ENCODE peak calls at places on chromosomes 13 and 19, in eight cellular contexts. One of them, this sample, is unnamed.
A peak's percentile ranks its signal among the peaks of the same experiment; 100 is the strongest.

GRCh38 chr19:13130886-13131490 is 12.9 kb downstream of the NACC1 start:
- DNase-seq in WERI-Rb-1: no peak
- DNase-seq in progenitor cell of endocrine pancreas: no peak
- DNase-seq in AG10803: no peak
- DNase-seq in brain microvascular endothelial cell: no peak
- DNase-seq in heart right ventricle: no peak
- DNase-seq in astrocyte of the spinal cord: no peak
- DNase-seq in fibroblast of pulmonary artery: no peak
- DNase-seq in this sample: no peak

GRCh38 chr13:99985886-99986527 is 4.4 kb downstream of the ZIC2 start:
- DNase-seq in astrocyte of the spinal cord: peak; percentile 43
- DNase-seq in WERI-Rb-1: peak; percentile 4
- DNase-seq in fibroblast of pulmonary artery: no peak
- DNase-seq in progenitor cell of endocrine pancreas: no peak
- DNase-seq in AG10803: no peak
- DNase-seq in brain microvascular endothelial cell: no peak
- DNase-seq in heart right ventricle: no peak
- DNase-seq in this sample: no peak

GRCh38 chr13:90498096-90498495 is 849.4 kb upstream of the MIR17HG start:
- DNase-seq in AG10803: no peak
- DNase-seq in fibroblast of pulmonary artery: no peak
- DNase-seq in astrocyte of the spinal cord: no peak
- DNase-seq in brain microvascular endothelial cell: no peak
- DNase-seq in heart right ventricle: no peak
- DNase-seq in progenitor cell of endocrine pancreas: no peak
- DNase-seq in WERI-Rb-1: no peak
- DNase-seq in this sample: no peak

GRCh38 chr13:55517312-55517711 is 1623.4 kb upstream of the PRR20A start:
- DNase-seq in brain microvascular endothelial cell: no peak
- DNase-seq in WERI-Rb-1: peak; percentile 14
- DNase-seq in progenitor cell of endocrine pancreas: no peak
- DNase-seq in astrocyte of the spinal cord: no peak
- DNase-seq in fibroblast of pulmonary artery: no peak
- DNase-seq in AG10803: no peak
- DNase-seq in heart right ventricle: no peak
- DNase-seq in this sample: no peak

GRCh38 chr19:31517466-31518180 is 168.4 kb upstream of the TSHZ3 start:
- DNase-seq in heart right ventricle: no peak
- DNase-seq in AG10803: no peak
- DNase-seq in astrocyte of the spinal cord: no peak
- DNase-seq in progenitor cell of endocrine pancreas: no peak
- DNase-seq in WERI-Rb-1: no peak
- DNase-seq in brain microvascular endothelial cell: no peak
- DNase-seq in fibroblast of pulmonary artery: no peak
- DNase-seq in this sample: no peak

GRCh38 chr19:49057636-49058234 is at the start of gene CGB7:
- DNase-seq in astrocyte of the spinal cord: peak; percentile 59
- DNase-seq in heart right ventricle: peak; percentile 80
- DNase-seq in fibroblast of pulmonary artery: peak; percentile 47
- DNase-seq in WERI-Rb-1: no peak
- DNase-seq in AG10803: peak; percentile 56
- DNase-seq in progenitor cell of endocrine pancreas: peak; percentile 53
- DNase-seq in brain microvascular endothelial cell: peak; percentile 29
- DNase-seq in this sample: peak; percentile 89

GRCh38 chr13:39952244-39953233 is 297.1 kb downstream of the COG6 start:
- DNase-seq in WERI-Rb-1: no peak
- DNase-seq in fibroblast of pulmonary artery: peak; percentile 70
- DNase-seq in progenitor cell of endocrine pancreas: no peak
- DNase-seq in astrocyte of the spinal cord: peak; percentile 49
- DNase-seq in heart right ventricle: no peak
- DNase-seq in AG10803: peak; percentile 43
- DNase-seq in brain microvascular endothelial cell: peak; percentile 64
- DNase-seq in this sample: no peak

GRCh38 chr19:33412617-33413425 is 39.3 kb downstream of the CEBPG start:
- DNase-seq in brain microvascular endothelial cell: no peak
- DNase-seq in heart right ventricle: no peak
- DNase-seq in AG10803: no peak
- DNase-seq in WERI-Rb-1: no peak
- DNase-seq in astrocyte of the spinal cord: no peak
- DNase-seq in fibroblast of pulmonary artery: no peak
- DNase-seq in progenitor cell of endocrine pancreas: no peak
- DNase-seq in this sample: no peak

GRCh38 chr19:33407140-33407551 is 33.6 kb downstream of the CEBPG start:
- DNase-seq in fibroblast of pulmonary artery: no peak
- DNase-seq in AG10803: no peak
- DNase-seq in WERI-Rb-1: no peak
- DNase-seq in heart right ventricle: no peak
- DNase-seq in progenitor cell of endocrine pancreas: no peak
- DNase-seq in brain microvascular endothelial cell: no peak
- DNase-seq in astrocyte of the spinal cord: no peak
- DNase-seq in this sample: no peak

GRCh38 chr19:48629599-48630288 is 7.4 kb downstream of the DBP start:
- DNase-seq in WERI-Rb-1: no peak
- DNase-seq in astrocyte of the spinal cord: no peak
- DNase-seq in brain microvascular endothelial cell: peak; percentile 56
- DNase-seq in fibroblast of pulmonary artery: peak; percentile 78
- DNase-seq in heart right ventricle: peak; percentile 62
- DNase-seq in AG10803: no peak
- DNase-seq in progenitor cell of endocrine pancreas: no peak
- DNase-seq in this sample: peak; percentile 75

GRCh38 chr13:113840541-113841354 is 23.1 kb downstream of the GAS6 start:
- DNase-seq in WERI-Rb-1: no peak
- DNase-seq in astrocyte of the spinal cord: no peak
- DNase-seq in brain microvascular endothelial cell: no peak
- DNase-seq in progenitor cell of endocrine pancreas: no peak
- DNase-seq in fibroblast of pulmonary artery: no peak
- DNase-seq in AG10803: no peak
- DNase-seq in heart right ventricle: no peak
- DNase-seq in this sample: no peak

GRCh38 chr13:38013676-38014075 is 144.1 kb upstream of the TRPC4 start:
- DNase-seq in AG10803: no peak
- DNase-seq in WERI-Rb-1: no peak
- DNase-seq in fibroblast of pulmonary artery: no peak
- DNase-seq in heart right ventricle: no peak
- DNase-seq in progenitor cell of endocrine pancreas: no peak
- DNase-seq in brain microvascular endothelial cell: no peak
- DNase-seq in astrocyte of the spinal cord: no peak
- DNase-seq in this sample: no peak

GRCh38 chr19:32748497-32748896 is 28.9 kb downstream of the TDRD12 start:
- DNase-seq in fibroblast of pulmonary artery: no peak
- DNase-seq in WERI-Rb-1: peak; percentile 43
- DNase-seq in progenitor cell of endocrine pancreas: no peak
- DNase-seq in AG10803: no peak
- DNase-seq in astrocyte of the spinal cord: no peak
- DNase-seq in brain microvascular endothelial cell: no peak
- DNase-seq in heart right ventricle: no peak
- DNase-seq in this sample: no peak

GRCh38 chr13:26831336-26831908 is 70.8 kb upstream of the GPR12 start:
- DNase-seq in brain microvascular endothelial cell: no peak
- DNase-seq in heart right ventricle: no peak
- DNase-seq in fibroblast of pulmonary artery: no peak
- DNase-seq in WERI-Rb-1: no peak
- DNase-seq in AG10803: no peak
- DNase-seq in astrocyte of the spinal cord: no peak
- DNase-seq in progenitor cell of endocrine pancreas: no peak
- DNase-seq in this sample: no peak

GRCh38 chr13:25725104-25725503 is 326.7 kb downstream of the SHISA2 start:
- DNase-seq in AG10803: no peak
- DNase-seq in brain microvascular endothelial cell: no peak
- DNase-seq in heart right ventricle: no peak
- DNase-seq in WERI-Rb-1: no peak
- DNase-seq in progenitor cell of endocrine pancreas: no peak
- DNase-seq in fibroblast of pulmonary artery: no peak
- DNase-seq in astrocyte of the spinal cord: no peak
- DNase-seq in this sample: no peak
- TF ChIP-seq CTCF in AG10803: no peak
- TF ChIP-seq CTCF in brain microvascular endothelial cell: peak; percentile 26
- TF ChIP-seq CTCF in heart right ventricle: no peak
- TF ChIP-seq CTCF in WERI-Rb-1: no peak
- TF ChIP-seq CTCF in progenitor cell of endocrine pancreas: no peak
- TF ChIP-seq CTCF in fibroblast of pulmonary artery: no peak
- TF ChIP-seq CTCF in astrocyte of the spinal cord: no peak
- TF ChIP-seq CTCF in this sample: no peak

DNA sequence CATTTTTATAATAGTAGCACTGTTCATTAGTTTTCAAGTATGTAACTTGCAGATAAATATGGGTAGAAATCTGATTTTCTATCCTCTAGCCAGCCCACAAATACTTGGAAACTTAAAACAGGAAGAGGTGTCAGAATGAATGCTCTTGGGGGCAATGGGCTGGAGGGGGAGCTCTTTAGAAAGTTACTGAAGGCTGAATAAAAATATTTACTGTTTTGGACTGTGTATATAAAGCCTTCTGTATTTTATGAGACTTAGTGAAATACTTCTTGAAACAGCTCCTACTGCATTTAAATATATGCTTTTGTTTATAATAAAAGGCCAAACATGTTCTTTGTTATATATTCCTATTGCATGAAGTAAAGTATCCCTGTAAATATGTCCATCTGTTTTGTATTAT is 138.8 kb downstream of the RGCC start:
- DNase-seq in heart right ventricle: no peak
- DNase-seq in fibroblast of pulmonary artery: peak; percentile 56
- DNase-seq in astrocyte of the spinal cord: no peak
- DNase-seq in WERI-Rb-1: no peak
- DNase-seq in brain microvascular endothelial cell: no peak
- DNase-seq in AG10803: no peak
- DNase-seq in progenitor cell of endocrine pancreas: no peak
- DNase-seq in this sample: no peak
- TF ChIP-seq CTCF in heart right ventricle: no peak
- TF ChIP-seq CTCF in fibroblast of pulmonary artery: peak; percentile 40
- TF ChIP-seq CTCF in astrocyte of the spinal cord: peak; percentile 19
- TF ChIP-seq CTCF in WERI-Rb-1: no peak
- TF ChIP-seq CTCF in brain microvascular endothelial cell: peak; percentile 43
- TF ChIP-seq CTCF in AG10803: peak; percentile 31
- TF ChIP-seq CTCF in progenitor cell of endocrine pancreas: no peak
- TF ChIP-seq CTCF in this sample: no peak

GRCh38 chr13:51624207-51624606 is 39.9 kb downstream of the WDFY2 start:
- DNase-seq in heart right ventricle: no peak
- DNase-seq in WERI-Rb-1: no peak
- DNase-seq in brain microvascular endothelial cell: no peak
- DNase-seq in progenitor cell of endocrine pancreas: no peak
- DNase-seq in AG10803: no peak
- DNase-seq in fibroblast of pulmonary artery: no peak
- DNase-seq in astrocyte of the spinal cord: no peak
- DNase-seq in this sample: no peak

GRCh38 chr13:51619614-51620013 is 35.4 kb downstream of the WDFY2 start:
- DNase-seq in brain microvascular endothelial cell: peak; percentile 55
- DNase-seq in WERI-Rb-1: no peak
- DNase-seq in fibroblast of pulmonary artery: peak; percentile 50
- DNase-seq in heart right ventricle: no peak
- DNase-seq in astrocyte of the spinal cord: peak; percentile 73
- DNase-seq in progenitor cell of endocrine pancreas: no peak
- DNase-seq in AG10803: peak; percentile 78
- DNase-seq in this sample: no peak

GRCh38 chr13:51623473-51623872 is 39.2 kb downstream of the WDFY2 start:
- DNase-seq in WERI-Rb-1: no peak
- DNase-seq in brain microvascular endothelial cell: no peak
- DNase-seq in astrocyte of the spinal cord: no peak
- DNase-seq in fibroblast of pulmonary artery: no peak
- DNase-seq in heart right ventricle: no peak
- DNase-seq in progenitor cell of endocrine pancreas: no peak
- DNase-seq in AG10803: peak; percentile 80
- DNase-seq in this sample: no peak

GRCh38 chr13:51620165-51620983 is 36.1 kb downstream of the WDFY2 start:
- DNase-seq in AG10803: peak; percentile 48
- DNase-seq in WERI-Rb-1: no peak
- DNase-seq in brain microvascular endothelial cell: no peak
- DNase-seq in progenitor cell of endocrine pancreas: no peak
- DNase-seq in fibroblast of pulmonary artery: no peak
- DNase-seq in heart right ventricle: peak; percentile 29
- DNase-seq in astrocyte of the spinal cord: no peak
- DNase-seq in this sample: no peak

GRCh38 chr13:51621597-51621996 is 37.3 kb downstream of the WDFY2 start:
- DNase-seq in WERI-Rb-1: no peak
- DNase-seq in AG10803: no peak
- DNase-seq in fibroblast of pulmonary artery: no peak
- DNase-seq in progenitor cell of endocrine pancreas: no peak
- DNase-seq in brain microvascular endothelial cell: no peak
- DNase-seq in astrocyte of the spinal cord: no peak
- DNase-seq in heart right ventricle: no peak
- DNase-seq in this sample: no peak
- TF ChIP-seq CTCF in WERI-Rb-1: no peak
- TF ChIP-seq CTCF in AG10803: no peak
- TF ChIP-seq CTCF in fibroblast of pulmonary artery: no peak
- TF ChIP-seq CTCF in progenitor cell of endocrine pancreas: no peak
- TF ChIP-seq CTCF in brain microvascular endothelial cell: no peak
- TF ChIP-seq CTCF in astrocyte of the spinal cord: no peak
- TF ChIP-seq CTCF in heart right ventricle: no peak
- TF ChIP-seq CTCF in this sample: no peak

GRCh38 chr13:98147521-98147920 is 4.6 kb downstream of the FARP1 start:
- DNase-seq in AG10803: peak; percentile 12
- DNase-seq in heart right ventricle: no peak
- DNase-seq in astrocyte of the spinal cord: peak; percentile 13
- DNase-seq in WERI-Rb-1: no peak
- DNase-seq in progenitor cell of endocrine pancreas: no peak
- DNase-seq in brain microvascular endothelial cell: no peak
- DNase-seq in fibroblast of pulmonary artery: no peak
- DNase-seq in this sample: no peak
- TF ChIP-seq CTCF in AG10803: no peak
- TF ChIP-seq CTCF in heart right ventricle: no peak
- TF ChIP-seq CTCF in astrocyte of the spinal cord: no peak
- TF ChIP-seq CTCF in WERI-Rb-1: peak; percentile 2
- TF ChIP-seq CTCF in progenitor cell of endocrine pancreas: peak; percentile 25
- TF ChIP-seq CTCF in brain microvascular endothelial cell: peak; percentile 37
- TF ChIP-seq CTCF in fibroblast of pulmonary artery: no peak
- TF ChIP-seq CTCF in this sample: peak; percentile 6

GRCh38 chr19:53659292-53659691 is 27.5 kb downstream of the DPRX start:
- DNase-seq in AG10803: no peak
- DNase-seq in fibroblast of pulmonary artery: peak; percentile 3
- DNase-seq in brain microvascular endothelial cell: no peak
- DNase-seq in progenitor cell of endocrine pancreas: peak; percentile 18
- DNase-seq in heart right ventricle: no peak
- DNase-seq in astrocyte of the spinal cord: no peak
- DNase-seq in WERI-Rb-1: peak; percentile 9
- DNase-seq in this sample: peak; percentile 15
- TF ChIP-seq CTCF in AG10803: no peak
- TF ChIP-seq CTCF in fibroblast of pulmonary artery: no peak
- TF ChIP-seq CTCF in brain microvascular endothelial cell: no peak
- TF ChIP-seq CTCF in progenitor cell of endocrine pancreas: peak; percentile 71
- TF ChIP-seq CTCF in heart right ventricle: peak; percentile 44
- TF ChIP-seq CTCF in astrocyte of the spinal cord: no peak
- TF ChIP-seq CTCF in WERI-Rb-1: no peak
- TF ChIP-seq CTCF in this sample: peak; percentile 36

DNA sequence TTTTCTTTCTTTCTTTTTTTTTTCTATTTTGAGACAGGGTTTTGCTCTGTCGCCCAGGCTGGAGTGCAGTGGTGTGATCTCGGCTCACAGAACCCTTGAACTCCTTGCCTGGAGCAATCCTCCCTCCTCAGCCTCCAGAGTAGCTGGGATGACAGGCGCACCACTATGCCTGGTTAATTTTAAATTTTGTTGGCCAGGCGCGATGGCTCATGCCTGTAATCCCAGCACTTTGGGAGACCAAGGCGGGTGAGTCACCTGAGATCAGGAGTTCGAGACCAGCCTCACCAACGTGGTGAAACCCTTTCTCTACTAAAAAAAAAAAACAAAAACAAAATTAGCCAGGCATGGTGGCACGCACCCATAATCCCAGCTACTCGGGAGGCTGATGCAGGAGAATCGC is 8.7 kb upstream of the SBNO2 start:
- DNase-seq in AG10803: no peak
- DNase-seq in brain microvascular endothelial cell: no peak
- DNase-seq in heart right ventricle: no peak
- DNase-seq in WERI-Rb-1: no peak
- DNase-seq in progenitor cell of endocrine pancreas: no peak
- DNase-seq in astrocyte of the spinal cord: no peak
- DNase-seq in fibroblast of pulmonary artery: no peak
- DNase-seq in this sample: no peak
- TF ChIP-seq CTCF in AG10803: no peak
- TF ChIP-seq CTCF in brain microvascular endothelial cell: no peak
- TF ChIP-seq CTCF in heart right ventricle: no peak
- TF ChIP-seq CTCF in WERI-Rb-1: no peak
- TF ChIP-seq CTCF in progenitor cell of endocrine pancreas: no peak
- TF ChIP-seq CTCF in astrocyte of the spinal cord: no peak
- TF ChIP-seq CTCF in fibroblast of pulmonary artery: no peak
- TF ChIP-seq CTCF in this sample: no peak